ENCODE peak calls at places on chromosomes 11 and 22, in seven cellular contexts. V is dorsolateral prefrontal cortex, P is OCI-LY7, C is Caco-2, H is bronchial epithelial cell, R is neural progenitor cell, S is HL-60. Y is an unnamed sample.

GRCh38 chr11:10255388-10256125 is 38.5 kb downstream of the SBF2 start:
- DNase-seq in V (no peak), P (no peak), C (no peak), H (no peak), R (no peak), S (no peak), Y (no peak)

GRCh38 chr11:72224587-72225410 is at the start of gene INPPL1:
- DNase-seq in V (peak), P (peak), C (peak), H (no peak), R (peak), S (no peak), Y (no peak)

GRCh38 chr11:31240340-31240904 is 129.1 kb downstream of the DCDC1 start:
- DNase-seq in V (no peak), P (peak), C (peak), H (peak), R (peak), S (peak), Y (no peak)

GRCh38 chr22:32475428-32476010 is 908 bp downstream of the FBXO7 start:
- DNase-seq in V (peak), P (no peak), C (peak), H (peak), R (peak), S (peak), Y (peak)

GRCh38 chr22:31361743-31362142 is 15.6 kb upstream of the PATZ1 start:
- DNase-seq in V (no peak), P (no peak), C (no peak), H (no peak), R (no peak), S (no peak), Y (no peak)

GRCh38 chr11:12675951-12676711 is 1.9 kb downstream of the TEAD1 start:
- DNase-seq in V (no peak), P (peak), C (no peak), H (peak), R (peak), S (no peak), Y (no peak)

GRCh38 chr11:57680552-57680874 is 12.6 kb downstream of the ZDHHC5 start:
- DNase-seq in V (no peak), P (no peak), C (no peak), H (peak), R (no peak), S (no peak), Y (no peak)

GRCh38 chr22:31533391-31533790 is 37.1 kb downstream of the SFI1 start:
- DNase-seq in V (no peak), P (no peak), C (no peak), H (no peak), R (no peak), S (no peak), Y (no peak)

GRCh38 chr11:9861860-9862725 is 198.2 kb downstream of the SWAP70 start:
- DNase-seq in V (no peak), P (peak), C (peak), H (peak), R (peak), S (peak), Y (peak)

GRCh38 chr11:64356498-64357411 is 2.2 kb upstream of the RPS6KA4 start:
- DNase-seq in V (no peak), P (peak), C (peak), H (peak), R (peak), S (no peak), Y (no peak)

GRCh38 chr22:41197808-41198585 is 7.1 kb upstream of the L3MBTL2 start:
- DNase-seq in V (no peak), P (peak), C (peak), H (peak), R (peak), S (peak), Y (no peak)

GRCh38 chr22:21639359-21639758 is 2.7 kb upstream of the SDF2L1 start:
- DNase-seq in V (no peak), P (no peak), C (no peak), H (no peak), R (no peak), S (no peak), Y (no peak)

GRCh38 chr11:85694385-85694980 is 8.5 kb upstream of the CCDC89 start:
- DNase-seq in V (no peak), P (peak), C (peak), H (peak), R (peak), S (no peak), Y (no peak)

GRCh38 chr11:64298966-64299846 is 952 bp upstream of the CATSPERZ start:
- DNase-seq in V (peak), P (no peak), C (no peak), H (no peak), R (peak), S (no peak), Y (no peak)

GRCh38 chr22:42440728-42441127 is 8.5 kb upstream of the NFAM1 start:
- DNase-seq in V (no peak), P (no peak), C (no peak), H (no peak), R (no peak), S (no peak), Y (no peak)

GRCh38 chr22:19480173-19480568 is 451 bp downstream of the CDC45 start:
- DNase-seq in V (no peak), P (peak), C (no peak), H (no peak), R (no peak), S (no peak), Y (no peak)

GRCh38 chr22:50693462-50693861 is 20.8 kb downstream of the SHANK3 start:
- DNase-seq in V (no peak), P (no peak), C (no peak), H (no peak), R (no peak), S (no peak), Y (no peak)

GRCh38 chr22:24516301-24516737 is 21.2 kb downstream of the UPB1 start:
- DNase-seq in V (no peak), P (no peak), C (no peak), H (peak), R (no peak), S (peak), Y (peak)

DNA sequence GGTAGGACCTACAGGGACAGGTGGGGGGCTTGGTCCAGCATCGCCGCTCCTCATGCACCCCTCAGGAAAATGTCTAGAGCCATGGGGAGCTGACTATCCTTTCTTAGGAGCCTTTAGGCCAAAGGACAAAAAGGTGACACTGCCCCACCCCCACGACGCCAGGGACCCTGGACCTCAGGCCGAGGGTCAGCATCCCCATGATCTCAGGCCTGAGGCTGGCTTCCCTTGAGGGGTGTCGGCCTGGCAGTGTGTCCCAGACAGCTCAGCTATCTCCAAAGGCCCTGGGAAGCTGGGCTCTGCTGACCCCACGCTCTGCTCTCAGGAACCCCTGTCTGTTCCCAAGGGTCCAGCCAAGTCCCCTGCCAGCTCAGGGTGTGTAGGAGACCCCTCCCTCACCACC is 16.3 kb downstream of the MRGPRG start:
- DNase-seq in V (no peak), P (no peak), C (no peak), H (no peak), R (no peak), S (no peak), Y (no peak)
- TF ChIP-seq CTCF in V (no peak), P (no peak), C (no peak), H (no peak), R (no peak), S (no peak), Y (no peak)

GRCh38 chr11:15968461-15969130 is 387.8 kb downstream of the SOX6 start:
- DNase-seq in V (no peak), P (no peak), C (no peak), H (peak), R (peak), S (no peak), Y (no peak)
- H3K4me3 ChIP-seq in V (no peak), P (no peak), C (no peak), H (no peak), R (no peak), S (no peak), Y (no peak)

DNA sequence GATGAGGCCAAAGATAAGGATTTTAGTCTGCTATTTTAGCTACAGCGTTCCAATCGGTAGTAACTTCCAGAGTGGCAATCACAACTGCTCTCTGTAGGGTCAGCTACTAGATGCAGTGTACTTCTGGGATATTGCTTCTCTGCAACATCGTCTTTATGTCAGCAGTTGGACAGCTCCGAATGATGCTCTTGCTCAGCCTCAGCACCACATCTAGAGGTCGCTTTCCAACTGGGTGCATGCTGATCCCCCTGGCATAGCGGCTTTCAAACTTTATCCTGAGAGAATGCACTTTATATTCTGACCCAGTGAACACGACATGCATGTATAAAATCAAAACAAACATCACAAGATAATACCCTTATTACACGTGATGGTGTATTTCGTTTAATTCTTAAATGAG is 219.6 kb downstream of the C11orf87 start:
- DNase-seq in V (no peak), P (no peak), C (peak), H (peak), R (peak), S (no peak), Y (peak)
- TF ChIP-seq CTCF in V (no peak), P (no peak), C (no peak), H (peak), R (peak), S (no peak), Y (peak)

DNA sequence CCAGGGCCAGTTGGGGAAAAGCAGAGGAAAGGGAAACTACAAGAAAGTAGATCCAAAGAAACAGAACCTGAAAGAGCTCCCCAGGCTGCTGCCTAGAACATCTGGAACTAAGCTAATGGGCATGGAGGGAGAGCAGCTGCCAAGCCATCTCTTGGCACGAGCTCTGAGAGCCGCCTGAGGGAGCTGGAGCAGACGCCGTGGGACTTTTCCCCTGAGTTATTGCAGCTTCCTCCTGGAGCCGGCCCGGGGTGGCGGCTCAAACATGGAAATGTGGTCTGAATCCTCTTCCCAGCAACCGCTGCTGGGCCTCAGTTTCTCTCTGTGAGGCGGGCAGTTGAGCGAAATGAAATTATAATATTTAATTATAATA is 41.8 kb downstream of the LIF start:
- DNase-seq in V (no peak), P (no peak), C (no peak), H (no peak), R (no peak), S (no peak), Y (no peak)
- H3K4me3 ChIP-seq in V (no peak), P (no peak), C (no peak), H (no peak), R (no peak), S (no peak), Y (no peak)

DNA sequence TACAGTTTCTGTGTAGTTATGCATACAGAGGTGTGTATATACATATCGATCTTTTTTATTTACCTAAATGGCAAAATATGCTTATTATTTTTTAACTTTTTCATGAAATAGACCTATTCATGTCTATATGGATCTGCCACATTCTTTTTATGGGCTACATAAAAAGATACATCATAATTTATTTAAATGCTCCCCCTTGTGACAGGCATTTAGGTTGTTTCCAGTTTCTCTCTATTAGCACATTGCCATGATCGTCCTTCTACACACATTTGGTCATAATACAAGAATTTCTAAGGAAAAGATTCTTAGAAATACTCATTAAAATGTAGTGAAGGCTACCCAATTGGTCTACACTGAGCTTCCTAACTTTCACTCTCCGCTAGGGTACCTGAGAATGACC is 1067.4 kb downstream of the OPCML start:
- DNase-seq in V (no peak), P (no peak), C (no peak), H (no peak), R (no peak), S (no peak), Y (no peak)
- TF ChIP-seq CTCF in V (no peak), P (no peak), C (no peak), H (no peak), R (no peak), S (no peak), Y (peak)

DNA sequence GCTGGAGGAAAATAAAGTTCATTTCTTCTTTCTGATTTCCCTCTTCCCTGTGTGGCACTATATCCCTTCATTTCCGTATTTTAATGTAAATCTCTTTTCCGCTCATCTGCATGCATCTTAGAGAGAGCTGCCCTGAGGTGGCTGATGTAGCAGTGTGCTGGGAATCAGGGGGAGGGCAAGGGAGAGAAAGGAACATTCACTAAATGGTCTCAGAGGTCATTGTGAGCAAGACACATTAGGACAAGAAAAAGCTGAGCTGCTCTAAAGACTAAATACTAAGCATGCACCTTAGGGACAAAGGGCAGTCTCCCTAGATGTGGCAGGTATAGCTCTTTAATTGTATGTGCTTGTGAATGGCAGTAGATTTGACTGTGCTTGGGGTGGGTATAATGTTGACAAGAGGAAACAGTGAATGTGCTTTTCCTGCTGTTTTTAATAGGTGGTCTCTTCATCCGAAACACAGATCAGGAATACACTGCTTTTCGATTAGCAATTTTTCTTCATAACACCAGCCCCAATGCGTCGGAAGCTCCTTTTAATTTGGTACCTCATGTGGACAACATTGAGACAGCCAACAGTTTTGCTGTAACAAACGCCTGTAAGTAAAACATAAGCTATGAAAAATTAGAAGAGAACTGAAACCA is 2.1 kb downstream of the GRIA4 start:
- DNase-seq in V (no peak), P (no peak), C (no peak), H (no peak), R (peak), S (no peak), Y (no peak)
- H3K4me3 ChIP-seq in V (peak), P (no peak), C (no peak), H (no peak), R (peak), S (no peak), Y (no peak)

DNA sequence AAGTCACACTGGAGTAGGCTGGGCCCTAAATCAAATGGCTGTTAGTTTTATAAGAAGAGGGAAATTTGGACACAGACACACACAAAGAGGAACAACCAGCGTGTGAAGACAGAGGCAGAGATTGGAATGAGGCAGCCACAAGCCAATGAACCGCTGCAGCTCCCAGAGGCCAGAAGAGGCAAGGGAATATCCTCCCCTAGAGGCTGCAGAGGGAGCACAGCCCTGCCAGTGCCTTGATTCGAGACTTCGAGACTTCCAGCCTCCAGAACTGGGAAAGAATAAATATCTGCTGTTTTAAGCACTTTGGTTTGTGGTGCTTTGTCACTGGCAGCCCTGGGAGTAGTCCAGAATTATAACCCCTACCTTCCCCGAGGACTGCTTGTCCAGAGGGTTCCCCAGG is 484.4 kb downstream of the MN1 start:
- DNase-seq in V (no peak), P (no peak), C (no peak), H (no peak), R (peak), S (no peak), Y (no peak)
- TF ChIP-seq CTCF in V (no peak), P (peak), C (no peak), H (no peak), R (peak), S (no peak), Y (peak)

GRCh38 chr11:328012-328411 is 7.4 kb upstream of the IFITM3 start:
- DNase-seq in V (peak), P (no peak), C (no peak), H (no peak), R (no peak), S (no peak), Y (no peak)

GRCh38 chr11:331332-332060 is 10.8 kb upstream of the IFITM3 start:
- DNase-seq in V (no peak), P (peak), C (no peak), H (no peak), R (no peak), S (no peak), Y (no peak)

GRCh38 chr11:330694-331314 is 10.1 kb upstream of the IFITM3 start:
- DNase-seq in V (no peak), P (peak), C (no peak), H (no peak), R (no peak), S (no peak), Y (no peak)

GRCh38 chr11:330307-330693 is 9.6 kb upstream of the IFITM3 start:
- DNase-seq in V (no peak), P (peak), C (no peak), H (no peak), R (no peak), S (no peak), Y (no peak)

GRCh38 chr11:329886-330253 is 9.2 kb upstream of the IFITM3 start:
- DNase-seq in V (no peak), P (no peak), C (no peak), H (no peak), R (no peak), S (no peak), Y (no peak)
- H3K4me3 ChIP-seq in V (no peak), P (no peak), C (no peak), H (no peak), R (no peak), S (no peak), Y (no peak)

DNA sequence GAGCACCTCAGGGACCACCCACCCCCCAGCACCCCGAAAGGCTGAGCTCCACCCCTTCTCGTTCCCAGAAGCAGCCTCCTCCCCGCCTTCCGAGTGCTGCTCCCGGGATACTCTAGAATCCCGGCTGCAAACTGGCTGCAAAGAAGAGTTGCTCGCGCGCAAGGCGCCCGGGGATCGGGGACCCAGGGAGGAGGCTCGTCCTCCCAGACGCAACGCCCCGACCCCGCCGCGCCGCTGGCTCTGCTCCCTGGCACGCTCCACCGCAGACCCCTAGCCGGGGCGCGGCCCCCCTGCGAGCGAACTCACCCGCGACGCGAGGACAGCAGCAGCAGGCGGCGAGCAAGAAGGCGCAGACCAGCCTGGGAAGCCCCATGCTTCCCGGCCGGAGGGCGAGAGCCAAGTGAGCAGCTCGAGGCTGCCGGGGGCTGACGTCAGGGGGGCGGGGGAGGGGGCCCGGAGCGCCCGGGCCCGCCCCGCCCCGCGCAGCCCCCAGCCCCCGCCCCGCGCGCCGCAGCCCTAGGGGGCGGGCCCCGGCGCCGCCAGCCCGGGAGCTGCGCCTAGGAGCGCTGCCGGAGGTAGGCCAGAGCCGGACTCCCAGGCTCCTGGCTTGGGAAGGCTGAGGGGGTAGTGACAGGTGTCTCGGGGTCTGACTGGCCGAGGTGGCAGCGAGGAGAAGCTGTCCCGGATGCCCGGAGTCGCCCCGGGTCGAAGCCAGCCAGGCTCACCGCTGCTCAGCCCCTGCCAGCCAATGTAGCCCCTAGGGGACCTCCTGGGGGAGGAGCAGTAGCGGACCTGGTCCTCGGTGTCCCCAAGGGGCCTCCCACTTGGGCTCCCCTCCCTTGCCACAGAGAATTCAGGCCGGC is at the start of gene MCAM:
- DNase-seq in V (no peak), P (no peak), C (peak), H (no peak), R (peak), S (no peak), Y (no peak)
- TF ChIP-seq CTCF in V (no peak), P (no peak), C (no peak), H (no peak), R (no peak), S (no peak), Y (no peak)

GRCh38 chr11:65646921-65647701 is 9.2 kb downstream of the SIPA1 start:
- DNase-seq in V (peak), P (no peak), C (peak), H (no peak), R (peak), S (no peak), Y (no peak)
- H3K4me3 ChIP-seq in V (no peak), P (no peak), C (peak), H (peak), R (peak), S (no peak), Y (peak)

Y was measured in retinal pigment epithelial cell.